ENCODE peak calls at places on chromosomes 2 and 18, in five cellular contexts. One of them, this sample, is unnamed.

GRCh38 chr2:238974510-238975166 is 126.8 kb downstream of the TWIST2 start:
- DNase-seq in DND-41: no peak
- DNase-seq in HCT116: peak
- DNase-seq in mesendoderm: peak
- DNase-seq in GM23248: peak
- DNase-seq in this sample: no peak

GRCh38 chr2:230658577-230658876 is 54.1 kb upstream of the CAB39 start:
- DNase-seq in DND-41: no peak
- DNase-seq in GM23248: no peak
- DNase-seq in HCT116: no peak
- DNase-seq in mesendoderm: no peak
- DNase-seq in this sample: no peak

GRCh38 chr2:153622285-153622684 is 143.7 kb upstream of the RPRM start:
- DNase-seq in HCT116: no peak
- DNase-seq in GM23248: peak
- DNase-seq in mesendoderm: peak
- DNase-seq in DND-41: no peak
- DNase-seq in this sample: no peak

GRCh38 chr18:46070683-46071614 is 1.1 kb downstream of the PSTPIP2 start:
- DNase-seq in HCT116: no peak
- DNase-seq in mesendoderm: no peak
- DNase-seq in DND-41: no peak
- DNase-seq in GM23248: no peak
- DNase-seq in this sample: no peak

GRCh38 chr2:127086800-127087737 is 19.9 kb downstream of the BIN1 start:
- DNase-seq in DND-41: no peak
- DNase-seq in mesendoderm: peak
- DNase-seq in GM23248: peak
- DNase-seq in HCT116: no peak
- DNase-seq in this sample: no peak

GRCh38 chr18:37584217-37584616 is 18.6 kb upstream of the CELF4 start:
- DNase-seq in mesendoderm: no peak
- DNase-seq in DND-41: no peak
- DNase-seq in GM23248: no peak
- DNase-seq in HCT116: no peak
- DNase-seq in this sample: no peak

GRCh38 chr2:101149241-101150192 is 1.7 kb downstream of the TBC1D8 start:
- DNase-seq in mesendoderm: peak
- DNase-seq in DND-41: no peak
- DNase-seq in GM23248: no peak
- DNase-seq in HCT116: no peak
- DNase-seq in this sample: no peak

GRCh38 chr2:119681868-119682220 is 2.8 kb downstream of the TMEM177 start:
- DNase-seq in DND-41: no peak
- DNase-seq in HCT116: no peak
- DNase-seq in mesendoderm: no peak
- DNase-seq in GM23248: no peak
- DNase-seq in this sample: no peak

GRCh38 chr2:240561325-240561971 is 1.3 kb downstream of the DUSP28 start:
- DNase-seq in GM23248: peak
- DNase-seq in HCT116: no peak
- DNase-seq in mesendoderm: no peak
- DNase-seq in DND-41: no peak
- DNase-seq in this sample: peak

GRCh38 chr2:178529194-178529593 is 48.9 kb downstream of the PLEKHA3 start:
- DNase-seq in mesendoderm: no peak
- DNase-seq in DND-41: no peak
- DNase-seq in GM23248: peak
- DNase-seq in HCT116: no peak
- DNase-seq in this sample: no peak

GRCh38 chr2:178526256-178526655 is 46.0 kb downstream of the PLEKHA3 start:
- DNase-seq in HCT116: no peak
- DNase-seq in GM23248: no peak
- DNase-seq in mesendoderm: no peak
- DNase-seq in DND-41: no peak
- DNase-seq in this sample: no peak

GRCh38 chr2:178530128-178530527 is 49.9 kb downstream of the PLEKHA3 start:
- DNase-seq in GM23248: no peak
- DNase-seq in DND-41: no peak
- DNase-seq in HCT116: no peak
- DNase-seq in mesendoderm: no peak
- DNase-seq in this sample: no peak

GRCh38 chr2:178528647-178529046 is 48.4 kb downstream of the PLEKHA3 start:
- DNase-seq in GM23248: no peak
- DNase-seq in HCT116: no peak
- DNase-seq in mesendoderm: no peak
- DNase-seq in DND-41: no peak
- DNase-seq in this sample: no peak

GRCh38 chr2:178527592-178527991 is 47.3 kb downstream of the PLEKHA3 start:
- DNase-seq in GM23248: no peak
- DNase-seq in mesendoderm: no peak
- DNase-seq in DND-41: no peak
- DNase-seq in HCT116: no peak
- DNase-seq in this sample: no peak
- H3K4me2 ChIP-seq in GM23248: no peak
- H3K4me2 ChIP-seq in mesendoderm: no peak
- H3K4me2 ChIP-seq in DND-41: no peak
- H3K4me2 ChIP-seq in HCT116: no peak
- H3K4me2 ChIP-seq in this sample: no peak

DNA sequence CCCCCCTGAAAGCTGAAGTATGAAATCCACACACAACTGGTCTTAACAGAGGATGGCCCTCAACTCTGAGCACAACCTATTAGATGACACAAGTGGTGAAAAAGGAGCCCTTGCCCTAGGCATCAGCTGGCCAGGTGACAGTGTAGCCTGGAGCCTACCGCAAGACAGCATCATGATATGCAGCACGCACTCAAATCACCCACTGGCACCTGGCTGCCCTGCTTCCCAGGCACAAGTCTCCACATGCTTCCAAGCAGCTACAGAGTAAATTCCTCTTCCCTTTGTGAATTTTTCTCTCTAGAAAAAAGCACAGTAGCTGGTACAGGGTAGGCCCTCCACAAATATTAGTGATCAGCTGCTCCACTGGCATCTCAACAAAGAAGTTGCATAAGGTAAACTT is 6.0 kb downstream of the FBXO15 start:
- DNase-seq in mesendoderm: no peak
- DNase-seq in DND-41: no peak
- DNase-seq in GM23248: no peak
- DNase-seq in HCT116: no peak
- DNase-seq in this sample: no peak
- H3K4me2 ChIP-seq in mesendoderm: no peak
- H3K4me2 ChIP-seq in DND-41: no peak
- H3K4me2 ChIP-seq in GM23248: no peak
- H3K4me2 ChIP-seq in HCT116: no peak
- H3K4me2 ChIP-seq in this sample: no peak

GRCh38 chr2:50480507-50480906 is 551.4 kb downstream of the NRXN1 start:
- DNase-seq in mesendoderm: no peak
- DNase-seq in HCT116: no peak
- DNase-seq in GM23248: no peak
- DNase-seq in DND-41: no peak
- DNase-seq in this sample: peak
- H3K4me2 ChIP-seq in mesendoderm: no peak
- H3K4me2 ChIP-seq in HCT116: no peak
- H3K4me2 ChIP-seq in GM23248: no peak
- H3K4me2 ChIP-seq in DND-41: no peak
- H3K4me2 ChIP-seq in this sample: no peak

GRCh38 chr18:52510139-52510538 is 170.1 kb downstream of the DCC start:
- DNase-seq in mesendoderm: no peak
- DNase-seq in HCT116: no peak
- DNase-seq in GM23248: no peak
- DNase-seq in DND-41: no peak
- DNase-seq in this sample: no peak
- H3K4me2 ChIP-seq in mesendoderm: no peak
- H3K4me2 ChIP-seq in HCT116: no peak
- H3K4me2 ChIP-seq in GM23248: no peak
- H3K4me2 ChIP-seq in DND-41: no peak
- H3K4me2 ChIP-seq in this sample: no peak

GRCh38 chr2:213425618-213426017 is 141.4 kb downstream of the SPAG16 start:
- DNase-seq in GM23248: no peak
- DNase-seq in mesendoderm: no peak
- DNase-seq in HCT116: no peak
- DNase-seq in DND-41: no peak
- DNase-seq in this sample: no peak
- H3K4me2 ChIP-seq in GM23248: no peak
- H3K4me2 ChIP-seq in mesendoderm: no peak
- H3K4me2 ChIP-seq in HCT116: no peak
- H3K4me2 ChIP-seq in DND-41: no peak
- H3K4me2 ChIP-seq in this sample: no peak

DNA sequence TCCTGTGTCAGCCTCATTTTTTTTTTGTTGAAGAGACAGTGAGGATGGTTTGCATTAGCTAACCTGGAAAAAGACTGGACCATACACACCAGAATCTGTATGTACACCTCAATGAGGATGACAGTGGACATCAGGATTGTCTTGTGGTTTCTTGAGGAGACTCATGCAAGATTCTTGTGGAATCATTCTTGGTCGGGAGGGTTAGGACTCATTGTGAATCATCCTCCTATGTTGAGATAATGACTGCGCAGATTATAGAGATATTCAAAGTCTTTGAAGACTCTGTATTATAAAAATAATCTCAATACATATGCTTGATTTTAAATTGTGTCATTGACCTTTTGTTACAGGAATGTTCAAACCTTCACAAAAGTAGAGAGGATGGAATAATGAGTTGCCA is 49.1 kb upstream of the DOCK10 start:
- DNase-seq in HCT116: peak
- DNase-seq in mesendoderm: no peak
- DNase-seq in DND-41: no peak
- DNase-seq in GM23248: peak
- DNase-seq in this sample: no peak
- H3K4me2 ChIP-seq in HCT116: peak
- H3K4me2 ChIP-seq in mesendoderm: no peak
- H3K4me2 ChIP-seq in DND-41: no peak
- H3K4me2 ChIP-seq in GM23248: peak
- H3K4me2 ChIP-seq in this sample: no peak

GRCh38 chr2:207067476-207067875 is 98.3 kb downstream of the KLF7 start:
- DNase-seq in DND-41: no peak
- DNase-seq in GM23248: no peak
- DNase-seq in HCT116: no peak
- DNase-seq in mesendoderm: peak
- DNase-seq in this sample: no peak

GRCh38 chr2:207075456-207075855 is 90.3 kb downstream of the KLF7 start:
- DNase-seq in GM23248: no peak
- DNase-seq in HCT116: no peak
- DNase-seq in mesendoderm: no peak
- DNase-seq in DND-41: no peak
- DNase-seq in this sample: no peak

GRCh38 chr2:207071820-207072219 is 93.9 kb downstream of the KLF7 start:
- DNase-seq in HCT116: no peak
- DNase-seq in mesendoderm: no peak
- DNase-seq in DND-41: no peak
- DNase-seq in GM23248: no peak
- DNase-seq in this sample: no peak

GRCh38 chr2:207073791-207074678 is 91.7 kb downstream of the KLF7 start:
- DNase-seq in HCT116: no peak
- DNase-seq in DND-41: peak
- DNase-seq in GM23248: peak
- DNase-seq in mesendoderm: peak
- DNase-seq in this sample: no peak

DNA sequence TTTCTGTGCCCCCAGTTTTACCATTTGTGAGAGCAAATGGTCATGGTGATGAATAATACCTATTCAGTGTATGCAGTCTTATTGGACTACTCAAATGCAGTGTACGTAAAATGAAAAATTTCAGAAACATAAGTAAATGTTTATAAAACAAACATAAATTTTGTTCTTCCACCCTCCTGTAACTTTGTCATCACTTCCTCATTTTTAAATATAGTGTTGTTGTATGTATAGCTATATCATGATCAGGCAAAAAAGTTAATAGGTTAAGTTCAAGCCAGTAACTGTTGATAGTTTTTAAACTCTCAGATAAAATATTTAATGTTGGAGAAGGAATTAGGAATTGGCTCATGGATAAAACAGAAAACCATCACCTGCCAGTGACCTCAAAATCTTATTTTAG is 93.2 kb downstream of the KLF7 start:
- DNase-seq in DND-41: no peak
- DNase-seq in GM23248: no peak
- DNase-seq in mesendoderm: no peak
- DNase-seq in HCT116: no peak
- DNase-seq in this sample: no peak
- H3K4me2 ChIP-seq in DND-41: peak
- H3K4me2 ChIP-seq in GM23248: no peak
- H3K4me2 ChIP-seq in mesendoderm: no peak
- H3K4me2 ChIP-seq in HCT116: no peak
- H3K4me2 ChIP-seq in this sample: no peak

GRCh38 chr2:222240676-222241049 is 58.1 kb downstream of the PAX3 start:
- DNase-seq in HCT116: no peak
- DNase-seq in mesendoderm: peak
- DNase-seq in DND-41: no peak
- DNase-seq in GM23248: no peak
- DNase-seq in this sample: no peak
- H3K4me2 ChIP-seq in HCT116: no peak
- H3K4me2 ChIP-seq in mesendoderm: no peak
- H3K4me2 ChIP-seq in DND-41: no peak
- H3K4me2 ChIP-seq in GM23248: no peak
- H3K4me2 ChIP-seq in this sample: no peak

DNA sequence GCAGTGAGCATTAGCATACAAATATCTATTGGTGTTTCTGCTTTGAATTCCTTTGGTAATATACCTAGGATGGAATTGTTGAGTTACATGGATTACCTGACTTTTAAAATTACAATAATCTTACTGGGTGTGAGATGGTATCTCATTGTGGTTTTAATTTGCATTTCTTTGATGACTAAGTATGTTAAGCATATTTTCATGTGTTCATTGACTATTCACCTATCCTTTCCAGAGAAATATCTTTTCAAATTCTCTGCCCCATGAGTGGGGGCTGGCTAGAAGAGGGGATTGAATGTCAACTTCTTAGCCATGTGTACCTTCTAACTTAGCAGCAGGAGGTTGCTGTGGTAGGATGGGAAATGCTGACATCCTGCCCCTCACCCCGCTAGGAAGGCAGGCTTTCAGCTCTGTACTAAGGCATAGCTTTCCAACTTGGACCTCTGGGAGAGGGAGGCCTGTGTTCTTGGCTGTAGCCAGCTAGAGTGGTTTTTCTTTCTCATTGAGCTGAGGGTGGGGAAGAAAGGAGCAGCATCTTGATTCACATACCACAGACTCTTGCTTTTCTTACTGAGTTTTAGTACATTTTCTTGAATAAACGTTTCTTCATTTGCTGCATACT is 63.3 kb upstream of the TTC27 start:
- DNase-seq in HCT116: no peak
- DNase-seq in mesendoderm: peak
- DNase-seq in DND-41: no peak
- DNase-seq in GM23248: no peak
- DNase-seq in this sample: no peak
- H3K4me2 ChIP-seq in HCT116: no peak
- H3K4me2 ChIP-seq in mesendoderm: no peak
- H3K4me2 ChIP-seq in DND-41: no peak
- H3K4me2 ChIP-seq in GM23248: no peak
- H3K4me2 ChIP-seq in this sample: no peak

This sample was measured in MM.1S.